ENCODE peak calls at places on chromosome 21, in nine cellular contexts. N is brain microvascular endothelial cell; J is uterus; K is hepatocyte; U is breast epithelium; C is aorta; S is CD8-positive, alpha-beta T cell; W is WERI-Rb-1; F is right lobe of liver. Q is an unnamed sample.

GRCh38 chr21:35779167-35779566 is 281.2 kb downstream of the SETD4 start:
- DNase-seq in N (no peak), J (no peak), K (no peak), U (no peak), C (no peak), S (no peak), W (no peak), F (no peak), Q (no peak)

GRCh38 chr21:36769051-36769867 is 70.3 kb downstream of the SIM2 start:
- DNase-seq in N (no peak), J (no peak), K (no peak), U (no peak), C (no peak), S (no peak), W (no peak), F (no peak), Q (no peak)

GRCh38 chr21:44954281-44954771 is 14.5 kb downstream of the SLX9 start:
- DNase-seq in N (no peak), J (no peak), K (no peak), U (no peak), C (peak; percentile 43), S (no peak), W (no peak), F (no peak), Q (peak; percentile 72)

GRCh38 chr21:36125513-36126121 is 9.3 kb upstream of the CBR3 start:
- DNase-seq in N (peak; percentile 54), J (no peak), K (peak; percentile 73), U (no peak), C (peak; percentile 64), S (no peak), W (peak; percentile 62), F (no peak), Q (peak; percentile 32)

GRCh38 chr21:43187715-43188114 is 18.9 kb downstream of the CRYAA start:
- DNase-seq in N (no peak), J (no peak), K (no peak), U (peak; percentile 25), C (no peak), S (no peak), W (peak; percentile 3), F (peak; percentile 21), Q (no peak)

GRCh38 chr21:26842976-26843911 is 2.0 kb downstream of the ADAMTS1 start:
- DNase-seq in N (peak; percentile 96), J (peak; percentile 95), K (peak; percentile 95), U (peak; percentile 80), C (peak; percentile 95), S (no peak), W (no peak), F (peak; percentile 80), Q (peak; percentile 96)

GRCh38 chr21:25733859-25734653 is 648 bp downstream of the ATP5PF start:
- DNase-seq in N (peak; percentile 39), J (no peak), K (peak; percentile 63), U (no peak), C (no peak), S (peak; percentile 22), W (no peak), F (peak; percentile 55), Q (peak; percentile 30)

GRCh38 chr21:43790053-43790524 is 712 bp downstream of the RRP1 start:
- DNase-seq in N (no peak), J (no peak), K (no peak), U (no peak), C (no peak), S (no peak), W (no peak), F (no peak), Q (no peak)

GRCh38 chr21:44024895-44025353 is 12.8 kb downstream of the TRAPPC10 start:
- DNase-seq in N (peak; percentile 72), J (peak; percentile 55), K (peak; percentile 32), U (no peak), C (peak; percentile 82), S (no peak), W (no peak), F (no peak), Q (peak; percentile 71)

GRCh38 chr21:44755227-44755626 is 43.9 kb upstream of the TSPEAR start:
- DNase-seq in N (peak; percentile 50), J (no peak), K (no peak), U (no peak), C (no peak), S (no peak), W (no peak), F (no peak), Q (no peak)

DNA sequence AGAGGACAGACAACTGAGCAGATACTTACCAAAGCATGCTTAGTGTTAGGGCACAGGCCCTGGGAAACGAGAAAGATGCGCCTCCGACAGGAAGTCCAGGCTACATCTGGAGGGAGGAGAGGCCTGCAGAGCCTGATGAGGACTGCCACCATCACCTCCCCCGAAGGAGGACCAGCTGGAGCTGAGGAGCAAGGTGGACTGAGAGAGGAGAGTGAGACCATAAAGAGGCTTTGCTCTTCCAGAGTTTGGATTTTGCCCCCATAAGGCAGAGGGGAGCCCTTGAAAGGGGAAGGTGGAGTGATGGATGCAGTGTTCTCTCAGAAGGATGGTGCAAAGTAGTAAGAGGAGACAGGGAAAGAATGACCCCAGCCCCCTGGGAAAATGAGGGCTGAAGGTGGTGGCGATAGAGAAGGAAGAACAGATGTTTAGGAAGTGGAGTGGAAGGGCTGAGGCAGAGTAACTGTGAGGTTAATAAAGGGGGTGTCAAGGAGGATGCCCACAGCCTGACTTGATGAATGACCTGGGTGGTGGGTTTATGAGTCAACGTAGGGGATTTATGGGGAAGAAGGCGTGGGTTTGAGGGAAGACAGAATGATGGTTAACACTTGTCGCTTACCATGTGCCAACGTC is 1.1 kb upstream of the SCAF4 start:
- DNase-seq in N (no peak), J (no peak), K (peak; percentile 23), U (no peak), C (no peak), S (no peak), W (peak; percentile 55), F (peak; percentile 50), Q (no peak)
- H3K4me3 ChIP-seq in N (peak overlapping the region; percentile 61), J (peak overlapping the region; percentile 88), K (peak overlapping the region; percentile 65), U (peak overlapping the region; percentile 97), C (peak overlapping the region; percentile 57), S (peak overlapping the region; percentile 72), W (peak overlapping the region; percentile 61), F (peak overlapping the region; percentile 96), Q (peak overlapping the region; percentile 96)

DNA sequence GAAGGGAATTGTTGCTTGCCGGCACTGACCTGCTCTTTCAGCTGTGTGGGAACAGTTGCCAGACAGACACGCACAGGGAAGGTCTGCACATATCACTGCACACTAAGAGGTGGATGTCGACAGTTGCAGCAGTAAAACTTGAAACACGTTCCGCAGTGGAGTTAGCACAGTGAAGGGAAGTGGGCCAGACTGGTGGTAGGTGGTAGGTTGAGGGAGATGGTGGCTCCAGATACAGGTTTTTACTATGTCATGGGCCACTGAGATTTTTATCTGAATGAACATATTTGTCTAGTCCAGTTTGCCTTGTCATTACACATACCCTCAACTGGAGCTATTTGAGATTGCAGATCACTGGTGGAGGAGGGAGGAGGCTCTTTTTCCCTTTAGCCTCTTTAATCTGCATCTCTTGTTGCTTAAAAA is 13.5 kb downstream of the MRPS6 start:
- DNase-seq in N (no peak), J (no peak), K (no peak), U (no peak), C (no peak), S (no peak), W (no peak), F (no peak), Q (no peak)
- H3K36me3 ChIP-seq in N (no peaks in the 10 kb centered on the region), J (no peaks in the 10 kb centered on the region), K (no peaks in the 10 kb centered on the region), U (no peaks in the 10 kb centered on the region), C (peaks cover 2% of the 10 kb centered on the region), S (no peaks in the 10 kb centered on the region), W (no peaks in the 10 kb centered on the region), F (no peaks in the 10 kb centered on the region), Q (peaks cover 4% of the 10 kb centered on the region)

GRCh38 chr21:20882462-20883415 is 115.5 kb upstream of the NCAM2 start:
- DNase-seq in N (peak; percentile 7), J (no peak), K (peak; percentile 61), U (no peak), C (no peak), S (no peak), W (peak; percentile 25), F (no peak), Q (no peak)
- H3K27ac ChIP-seq in N (no peak overlapping the region), J (no peak overlapping the region), K (peak overlapping the region; percentile 43), U (no peak overlapping the region), C (no peak overlapping the region), S (no peak overlapping the region), W (no peak overlapping the region), F (no peak overlapping the region), Q (no peak overlapping the region)

GRCh38 chr21:41677671-41678015 is 89.2 kb downstream of the RIPK4 start:
- DNase-seq in N (no peak), J (no peak), K (no peak), U (no peak), C (no peak), S (no peak), W (no peak), F (no peak), Q (no peak)

GRCh38 chr21:41680444-41681335 is 86.2 kb downstream of the RIPK4 start:
- DNase-seq in N (no peak), J (no peak), K (no peak), U (no peak), C (peak; percentile 30), S (no peak), W (no peak), F (no peak), Q (no peak)

GRCh38 chr21:41676198-41676597 is 90.7 kb downstream of the RIPK4 start:
- DNase-seq in N (no peak), J (no peak), K (no peak), U (no peak), C (no peak), S (no peak), W (no peak), F (no peak), Q (no peak)

GRCh38 chr21:41678944-41679343 is 87.9 kb downstream of the RIPK4 start:
- DNase-seq in N (peak; percentile 95), J (peak; percentile 68), K (peak; percentile 98), U (peak; percentile 94), C (peak; percentile 98), S (no peak), W (peak; percentile 83), F (peak; percentile 94), Q (peak; percentile 89)

DNA sequence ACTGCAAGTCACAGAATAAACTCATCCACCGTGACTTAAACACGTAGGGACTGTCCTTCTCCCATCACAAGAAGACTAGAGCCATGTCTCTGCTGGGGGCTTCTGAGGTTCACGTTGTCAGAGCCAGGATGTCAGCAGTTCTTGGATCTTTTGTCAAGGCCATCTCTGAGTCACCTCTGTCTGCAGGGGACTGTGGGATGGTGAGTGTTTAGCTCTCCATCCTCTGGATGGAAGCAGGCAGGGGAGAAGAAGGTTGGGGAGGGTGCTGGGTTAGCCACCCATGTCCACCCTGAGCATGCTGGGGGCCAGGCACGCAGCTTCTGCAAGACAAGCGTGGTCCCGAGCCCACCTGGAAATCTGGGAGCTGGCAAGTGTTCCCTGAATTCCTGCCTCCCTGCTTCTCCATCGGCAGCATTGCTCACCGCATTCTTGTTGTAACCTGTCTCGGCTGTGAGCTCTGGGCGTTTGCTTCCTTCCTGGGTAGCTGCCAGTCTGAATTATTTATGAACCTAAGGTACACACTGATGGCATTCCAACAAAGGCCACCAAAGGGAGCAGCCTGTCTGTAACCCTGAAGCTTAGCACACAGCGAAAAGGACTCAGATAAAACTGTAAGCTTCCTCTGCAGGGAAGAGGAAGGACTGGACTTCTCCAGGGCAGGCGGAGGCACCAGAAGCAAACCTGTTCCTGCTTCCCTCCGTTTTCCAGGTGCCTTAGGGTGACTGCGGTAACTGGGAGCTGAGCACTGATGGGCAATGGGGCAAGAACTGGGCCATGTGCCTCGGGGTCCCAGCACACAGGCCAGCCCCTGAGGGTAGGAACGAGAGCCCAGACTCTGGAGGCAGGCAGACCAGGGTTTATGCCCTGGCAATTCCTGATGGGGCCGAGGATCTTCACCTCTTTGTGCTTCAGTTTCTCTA is 88.6 kb downstream of the RIPK4 start:
- DNase-seq in N (no peak), J (no peak), K (peak; percentile 83), U (peak; percentile 74), C (no peak), S (no peak), W (no peak), F (no peak), Q (no peak)
- H3K4me3 ChIP-seq in N (no peak overlapping the region), J (no peak overlapping the region), K (no peak overlapping the region), U (peak overlapping the region; percentile 41), C (no peak overlapping the region), S (no peak overlapping the region), W (no peak overlapping the region), F (no peak overlapping the region), Q (no peak overlapping the region)